ENCODE peak calls at places on chromosomes 5 and 9, in eight cellular contexts. One of them, this sample, is unnamed.

GRCh38 chr5:133818031-133818431 is 150.4 kb downstream of the C5orf15 start:
- DNase-seq in amniotic stem cell: no peak
- DNase-seq in kidney tubule cell: peak
- DNase-seq in activated T-helper 1 cell treated with anti-CD3 and anti-CD28 coated beads, Interleukin-2, amount 50 U/mL, for 16 hours: no peak
- DNase-seq in Karpas-422: no peak
- DNase-seq in NCI-H2081: no peak
- DNase-seq in T-helper 17 cell: no peak
- DNase-seq in RWPE1: peak
- DNase-seq in this sample: no peak

GRCh38 chr5:166602271-166602670 is 1689.2 kb upstream of the WWC1 start:
- DNase-seq in NCI-H2081: no peak
- DNase-seq in T-helper 17 cell: no peak
- DNase-seq in RWPE1: no peak
- DNase-seq in kidney tubule cell: no peak
- DNase-seq in amniotic stem cell: no peak
- DNase-seq in Karpas-422: no peak
- DNase-seq in activated T-helper 1 cell treated with anti-CD3 and anti-CD28 coated beads, Interleukin-2, amount 50 U/mL, for 16 hours: no peak
- DNase-seq in this sample: no peak

GRCh38 chr5:78956901-78957300 is 28.2 kb downstream of the ARSB start:
- DNase-seq in kidney tubule cell: no peak
- DNase-seq in activated T-helper 1 cell treated with anti-CD3 and anti-CD28 coated beads, Interleukin-2, amount 50 U/mL, for 16 hours: no peak
- DNase-seq in NCI-H2081: no peak
- DNase-seq in amniotic stem cell: no peak
- DNase-seq in Karpas-422: no peak
- DNase-seq in T-helper 17 cell: no peak
- DNase-seq in RWPE1: no peak
- DNase-seq in this sample: no peak

GRCh38 chr5:6248132-6248531 is 130.2 kb downstream of the MED10 start:
- DNase-seq in Karpas-422: no peak
- DNase-seq in RWPE1: no peak
- DNase-seq in NCI-H2081: no peak
- DNase-seq in amniotic stem cell: no peak
- DNase-seq in kidney tubule cell: no peak
- DNase-seq in T-helper 17 cell: no peak
- DNase-seq in activated T-helper 1 cell treated with anti-CD3 and anti-CD28 coated beads, Interleukin-2, amount 50 U/mL, for 16 hours: no peak
- DNase-seq in this sample: no peak

GRCh38 chr5:82863260-82863659 is 213.9 kb downstream of the TMEM167A start:
- DNase-seq in activated T-helper 1 cell treated with anti-CD3 and anti-CD28 coated beads, Interleukin-2, amount 50 U/mL, for 16 hours: no peak
- DNase-seq in kidney tubule cell: no peak
- DNase-seq in T-helper 17 cell: no peak
- DNase-seq in amniotic stem cell: no peak
- DNase-seq in RWPE1: no peak
- DNase-seq in Karpas-422: no peak
- DNase-seq in NCI-H2081: no peak
- DNase-seq in this sample: no peak

GRCh38 chr5:41869150-41869738 is 981 bp downstream of the OXCT1 start:
- DNase-seq in amniotic stem cell: peak
- DNase-seq in Karpas-422: peak
- DNase-seq in activated T-helper 1 cell treated with anti-CD3 and anti-CD28 coated beads, Interleukin-2, amount 50 U/mL, for 16 hours: no peak
- DNase-seq in T-helper 17 cell: no peak
- DNase-seq in RWPE1: peak
- DNase-seq in NCI-H2081: peak
- DNase-seq in kidney tubule cell: peak
- DNase-seq in this sample: no peak

GRCh38 chr9:83151627-83152137 is 88.7 kb upstream of the RASEF start:
- DNase-seq in NCI-H2081: no peak
- DNase-seq in kidney tubule cell: no peak
- DNase-seq in RWPE1: no peak
- DNase-seq in amniotic stem cell: no peak
- DNase-seq in T-helper 17 cell: no peak
- DNase-seq in activated T-helper 1 cell treated with anti-CD3 and anti-CD28 coated beads, Interleukin-2, amount 50 U/mL, for 16 hours: no peak
- DNase-seq in Karpas-422: no peak
- DNase-seq in this sample: no peak

GRCh38 chr9:81456431-81456970 is 232.8 kb downstream of the TLE1 start:
- DNase-seq in activated T-helper 1 cell treated with anti-CD3 and anti-CD28 coated beads, Interleukin-2, amount 50 U/mL, for 16 hours: no peak
- DNase-seq in NCI-H2081: no peak
- DNase-seq in amniotic stem cell: peak
- DNase-seq in RWPE1: no peak
- DNase-seq in T-helper 17 cell: no peak
- DNase-seq in Karpas-422: no peak
- DNase-seq in kidney tubule cell: no peak
- DNase-seq in this sample: no peak

GRCh38 chr9:33132249-33132772 is 34.8 kb downstream of the B4GALT1 start:
- DNase-seq in NCI-H2081: no peak
- DNase-seq in Karpas-422: no peak
- DNase-seq in kidney tubule cell: peak
- DNase-seq in RWPE1: peak
- DNase-seq in activated T-helper 1 cell treated with anti-CD3 and anti-CD28 coated beads, Interleukin-2, amount 50 U/mL, for 16 hours: no peak
- DNase-seq in amniotic stem cell: peak
- DNase-seq in T-helper 17 cell: no peak
- DNase-seq in this sample: no peak